ENCODE peak calls at places on chromosomes 1 and 21, in nine cellular contexts. K, I, R, Y, W, N, X, M and L are unnamed samples.

GRCh38 chr1:15957221-15958090 is 18.4 kb downstream of the ZBTB17 start:
- DNase-seq in K (no peak), R (no peak), Y (no peak), M (no peak), N (peak; percentile 55), X (peak; percentile 51), I (no peak), W (no peak), L (peak; percentile 55)

GRCh38 chr1:42335809-42336518 is 929 bp upstream of the FOXJ3 start:
- DNase-seq in R (peak; percentile 77), K (peak; percentile 41), I (no peak), M (peak; percentile 1), N (no peak), Y (peak; percentile 44), X (no peak), W (no peak), L (no peak)

GRCh38 chr1:219445864-219446263 is 167.0 kb downstream of the ZC3H11B start:
- DNase-seq in Y (no peak), I (no peak), W (no peak), M (no peak), R (no peak), K (no peak), N (no peak), X (no peak), L (no peak)

GRCh38 chr1:244322791-244323521 is 128.8 kb downstream of the ADSS2 start:
- DNase-seq in N (peak; percentile 51), I (no peak), R (peak; percentile 98), W (peak; percentile 81), Y (peak; percentile 96), K (peak; percentile 97), X (no peak), M (peak; percentile 61), L (no peak)

GRCh38 chr21:40014394-40014793 is 147.2 kb downstream of the PCP4 start:
- DNase-seq in W (no peak), R (no peak), X (no peak), Y (no peak), K (no peak), N (no peak), M (no peak), I (no peak), L (no peak)

GRCh38 chr1:205630241-205630640 is 1.6 kb downstream of the ELK4 start:
- DNase-seq in W (no peak), N (no peak), X (no peak), M (peak; percentile 13), R (peak; percentile 54), I (no peak), Y (peak; percentile 63), K (no peak), L (no peak)

GRCh38 chr1:34885405-34886247 is 26.1 kb upstream of the SMIM12 start:
- DNase-seq in N (peak; percentile 85), K (no peak), M (peak; percentile 15), I (peak; percentile 40), R (peak; percentile 38), W (peak; percentile 80), Y (no peak), X (no peak), L (peak; percentile 91)

GRCh38 chr1:208081972-208082371 is 162.2 kb downstream of the PLXNA2 start:
- DNase-seq in X (no peak), I (no peak), K (no peak), N (peak; percentile 46), M (no peak), W (no peak), R (no peak), Y (no peak), L (peak; percentile 59)

GRCh38 chr1:1239624-1240347 is 6.7 kb downstream of the C1QTNF12 start:
- DNase-seq in N (peak; percentile 41), R (no peak), W (no peak), I (no peak), Y (no peak), K (no peak), M (no peak), X (no peak), L (peak; percentile 82)